ENCODE peak calls at places on chromosomes 12 and 14, in seven cellular contexts. One of them, this sample, is unnamed.

GRCh38 chr12:14384783-14385638 is 19.5 kb downstream of the ATF7IP start:
- DNase-seq in mammary epithelial cell: peak
- DNase-seq in pancreas: peak
- DNase-seq in HL-60: peak
- DNase-seq in right atrium auricular region: no peak
- DNase-seq in MM.1S: peak
- DNase-seq in right cardiac atrium: no peak
- DNase-seq in this sample: no peak

GRCh38 chr12:124916370-124917134 is 2.1 kb upstream of the UBC start:
- DNase-seq in mammary epithelial cell: peak
- DNase-seq in pancreas: peak
- DNase-seq in HL-60: no peak
- DNase-seq in right atrium auricular region: peak
- DNase-seq in MM.1S: peak
- DNase-seq in right cardiac atrium: peak
- DNase-seq in this sample: no peak

GRCh38 chr12:77031745-77032144 is 33.6 kb downstream of the E2F7 start:
- DNase-seq in mammary epithelial cell: peak
- DNase-seq in pancreas: no peak
- DNase-seq in HL-60: no peak
- DNase-seq in right atrium auricular region: no peak
- DNase-seq in MM.1S: no peak
- DNase-seq in right cardiac atrium: no peak
- DNase-seq in this sample: no peak

GRCh38 chr14:81565441-81566290 is 32.0 kb upstream of the SEL1L start:
- DNase-seq in mammary epithelial cell: no peak
- DNase-seq in pancreas: peak
- DNase-seq in HL-60: peak
- DNase-seq in right atrium auricular region: no peak
- DNase-seq in MM.1S: peak
- DNase-seq in right cardiac atrium: no peak
- DNase-seq in this sample: no peak

GRCh38 chr12:132238487-132239248 is 90.7 kb downstream of the GALNT9 start:
- DNase-seq in mammary epithelial cell: no peak
- DNase-seq in pancreas: no peak
- DNase-seq in HL-60: no peak
- DNase-seq in right atrium auricular region: no peak
- DNase-seq in MM.1S: no peak
- DNase-seq in right cardiac atrium: no peak
- DNase-seq in this sample: no peak

GRCh38 chr14:96508900-96509299 is 6.7 kb downstream of the PAPOLA start:
- DNase-seq in mammary epithelial cell: no peak
- DNase-seq in pancreas: no peak
- DNase-seq in HL-60: no peak
- DNase-seq in right atrium auricular region: no peak
- DNase-seq in MM.1S: no peak
- DNase-seq in right cardiac atrium: no peak
- DNase-seq in this sample: no peak

GRCh38 chr14:100662850-100663527 is 63.7 kb upstream of the DLK1 start:
- DNase-seq in mammary epithelial cell: peak
- DNase-seq in pancreas: peak
- DNase-seq in HL-60: peak
- DNase-seq in right atrium auricular region: peak
- DNase-seq in MM.1S: peak
- DNase-seq in right cardiac atrium: peak
- DNase-seq in this sample: no peak

GRCh38 chr14:63155511-63156189 is 48.6 kb upstream of the RHOJ start:
- DNase-seq in mammary epithelial cell: peak
- DNase-seq in pancreas: no peak
- DNase-seq in HL-60: no peak
- DNase-seq in right atrium auricular region: no peak
- DNase-seq in MM.1S: no peak
- DNase-seq in right cardiac atrium: no peak
- DNase-seq in this sample: no peak

GRCh38 chr14:99542566-99542965 is 61.4 kb downstream of the CCNK start:
- DNase-seq in mammary epithelial cell: no peak
- DNase-seq in pancreas: no peak
- DNase-seq in HL-60: no peak
- DNase-seq in right atrium auricular region: no peak
- DNase-seq in MM.1S: no peak
- DNase-seq in right cardiac atrium: no peak
- DNase-seq in this sample: no peak

GRCh38 chr12:95169368-95169767 is 47.9 kb downstream of the FGD6 start:
- DNase-seq in mammary epithelial cell: peak
- DNase-seq in pancreas: peak
- DNase-seq in HL-60: no peak
- DNase-seq in right atrium auricular region: no peak
- DNase-seq in MM.1S: no peak
- DNase-seq in right cardiac atrium: no peak
- DNase-seq in this sample: no peak

GRCh38 chr12:3263939-3264699 is 186.9 kb downstream of the TSPAN9 start:
- DNase-seq in mammary epithelial cell: no peak
- DNase-seq in pancreas: no peak
- DNase-seq in HL-60: no peak
- DNase-seq in right atrium auricular region: no peak
- DNase-seq in MM.1S: no peak
- DNase-seq in right cardiac atrium: peak
- DNase-seq in this sample: no peak

GRCh38 chr14:99715266-99716000 is 31.3 kb downstream of the CYP46A1 start:
- DNase-seq in mammary epithelial cell: no peak
- DNase-seq in pancreas: no peak
- DNase-seq in HL-60: no peak
- DNase-seq in right atrium auricular region: peak
- DNase-seq in MM.1S: no peak
- DNase-seq in right cardiac atrium: no peak
- DNase-seq in this sample: no peak

GRCh38 chr12:39272934-39273770 is 169.8 kb downstream of the KIF21A start:
- DNase-seq in mammary epithelial cell: peak
- DNase-seq in pancreas: peak
- DNase-seq in HL-60: peak
- DNase-seq in right atrium auricular region: no peak
- DNase-seq in MM.1S: peak
- DNase-seq in right cardiac atrium: no peak
- DNase-seq in this sample: no peak

GRCh38 chr14:65496178-65496993 is 83.9 kb downstream of the FUT8 start:
- DNase-seq in mammary epithelial cell: peak
- DNase-seq in pancreas: no peak
- DNase-seq in HL-60: no peak
- DNase-seq in right atrium auricular region: no peak
- DNase-seq in MM.1S: no peak
- DNase-seq in right cardiac atrium: no peak
- DNase-seq in this sample: no peak

GRCh38 chr12:127041985-127042625 is 1224.9 kb upstream of the TMEM132C start:
- DNase-seq in mammary epithelial cell: peak
- DNase-seq in pancreas: no peak
- DNase-seq in HL-60: no peak
- DNase-seq in right atrium auricular region: no peak
- DNase-seq in MM.1S: peak
- DNase-seq in right cardiac atrium: no peak
- DNase-seq in this sample: no peak

GRCh38 chr12:88258396-88258795 is 116.3 kb downstream of the TMTC3 start:
- DNase-seq in mammary epithelial cell: no peak
- DNase-seq in pancreas: no peak
- DNase-seq in HL-60: no peak
- DNase-seq in right atrium auricular region: no peak
- DNase-seq in MM.1S: no peak
- DNase-seq in right cardiac atrium: no peak
- DNase-seq in this sample: no peak

GRCh38 chr12:79634957-79635471 is 55.8 kb downstream of the PAWR start:
- DNase-seq in mammary epithelial cell: peak
- DNase-seq in pancreas: no peak
- DNase-seq in HL-60: no peak
- DNase-seq in right atrium auricular region: no peak
- DNase-seq in MM.1S: no peak
- DNase-seq in right cardiac atrium: no peak
- DNase-seq in this sample: no peak

GRCh38 chr12:60231301-60231700 is 635.5 kb downstream of the SLC16A7 start:
- DNase-seq in mammary epithelial cell: no peak
- DNase-seq in pancreas: no peak
- DNase-seq in HL-60: no peak
- DNase-seq in right atrium auricular region: no peak
- DNase-seq in MM.1S: no peak
- DNase-seq in right cardiac atrium: no peak
- DNase-seq in this sample: no peak

GRCh38 chr14:97107070-97107469 is 309.9 kb downstream of the VRK1 start:
- DNase-seq in mammary epithelial cell: no peak
- DNase-seq in pancreas: no peak
- DNase-seq in HL-60: no peak
- DNase-seq in right atrium auricular region: no peak
- DNase-seq in MM.1S: no peak
- DNase-seq in right cardiac atrium: no peak
- DNase-seq in this sample: no peak

GRCh38 chr12:120468846-120469449 is 600 bp downstream of the SRSF9 start:
- DNase-seq in mammary epithelial cell: no peak
- DNase-seq in pancreas: no peak
- DNase-seq in HL-60: no peak
- DNase-seq in right atrium auricular region: no peak
- DNase-seq in MM.1S: no peak
- DNase-seq in right cardiac atrium: peak
- DNase-seq in this sample: peak

GRCh38 chr12:55443776-55444175 is at the start of gene OR6C2:
- DNase-seq in mammary epithelial cell: no peak
- DNase-seq in pancreas: no peak
- DNase-seq in HL-60: no peak
- DNase-seq in right atrium auricular region: no peak
- DNase-seq in MM.1S: no peak
- DNase-seq in right cardiac atrium: no peak
- DNase-seq in this sample: no peak

DNA sequence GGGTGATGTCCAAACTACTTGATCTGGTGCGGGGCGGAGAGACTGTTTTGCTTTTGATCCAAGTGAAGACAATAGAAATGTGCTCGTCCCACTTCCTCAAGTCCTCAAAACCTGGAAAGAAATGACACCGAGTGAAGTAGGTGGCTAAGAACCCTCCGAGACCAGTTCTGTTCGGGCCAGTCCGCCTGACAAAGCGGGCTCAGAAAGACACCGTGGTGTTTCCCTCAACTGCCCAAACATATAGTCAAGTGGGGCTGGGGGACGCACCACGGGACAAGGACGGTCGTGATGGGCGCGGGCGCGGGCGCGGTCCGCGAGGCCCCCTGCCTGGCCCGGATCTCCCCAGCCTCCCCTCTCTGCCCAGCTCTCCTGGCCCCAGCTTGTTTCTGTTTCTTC is 1.6 kb downstream of the PHLDA1 start:
- DNase-seq in mammary epithelial cell: peak
- DNase-seq in pancreas: peak
- DNase-seq in HL-60: no peak
- DNase-seq in right atrium auricular region: no peak
- DNase-seq in MM.1S: peak
- DNase-seq in right cardiac atrium: peak
- DNase-seq in this sample: no peak
- H3K27ac ChIP-seq in mammary epithelial cell: peak
- H3K27ac ChIP-seq in pancreas: peak
- H3K27ac ChIP-seq in HL-60: no peak
- H3K27ac ChIP-seq in right atrium auricular region: peak
- H3K27ac ChIP-seq in MM.1S: peak
- H3K27ac ChIP-seq in right cardiac atrium: no peak
- H3K27ac ChIP-seq in this sample: peak

DNA sequence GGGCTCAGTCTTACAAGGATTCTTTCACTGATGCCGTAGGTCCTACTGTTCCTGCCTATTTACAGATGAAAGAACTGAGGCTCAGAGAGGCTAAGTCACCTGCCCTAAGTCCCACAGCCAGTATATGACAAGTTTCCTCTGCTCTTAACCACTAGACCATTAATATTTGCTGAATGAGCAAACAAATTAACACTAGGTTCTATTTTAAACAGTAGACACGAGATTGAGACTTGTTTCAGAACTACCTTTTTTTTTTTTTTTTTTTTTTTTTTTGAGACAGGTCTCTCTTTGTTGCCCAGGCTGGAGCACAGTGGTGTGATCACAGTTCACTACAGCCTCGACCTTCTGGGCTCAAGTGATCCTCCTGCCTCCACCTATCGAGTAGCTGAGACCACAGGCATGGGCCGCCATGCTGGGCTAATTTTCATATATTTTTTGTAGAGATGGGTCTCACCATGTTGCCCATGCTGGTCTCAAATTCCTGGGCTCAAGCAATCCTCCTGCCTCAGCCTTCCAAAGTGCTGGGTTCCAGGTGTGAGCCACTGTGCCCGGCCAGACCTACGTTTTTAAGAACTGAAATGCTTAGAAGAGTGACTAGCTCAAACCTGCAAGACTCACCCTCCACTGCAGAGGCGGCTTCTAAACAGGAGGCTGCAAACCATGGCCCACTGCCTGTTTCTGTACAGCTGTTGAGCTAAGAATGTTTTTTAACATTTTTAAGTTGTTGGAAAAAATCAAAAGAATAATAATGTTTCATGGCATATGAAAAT is 12.9 kb downstream of the SYNE3 start:
- DNase-seq in mammary epithelial cell: no peak
- DNase-seq in pancreas: no peak
- DNase-seq in HL-60: no peak
- DNase-seq in right atrium auricular region: no peak
- DNase-seq in MM.1S: peak
- DNase-seq in right cardiac atrium: no peak
- DNase-seq in this sample: no peak
- H3K27ac ChIP-seq in mammary epithelial cell: no peak
- H3K27ac ChIP-seq in pancreas: no peak
- H3K27ac ChIP-seq in HL-60: no peak
- H3K27ac ChIP-seq in right atrium auricular region: no peak
- H3K27ac ChIP-seq in MM.1S: peak
- H3K27ac ChIP-seq in right cardiac atrium: no peak
- H3K27ac ChIP-seq in this sample: no peak

GRCh38 chr14:93749081-93749430 is 39.2 kb downstream of the PRIMA1 start:
- DNase-seq in mammary epithelial cell: no peak
- DNase-seq in pancreas: no peak
- DNase-seq in HL-60: no peak
- DNase-seq in right atrium auricular region: no peak
- DNase-seq in MM.1S: no peak
- DNase-seq in right cardiac atrium: no peak
- DNase-seq in this sample: no peak
- H3K27ac ChIP-seq in mammary epithelial cell: no peak
- H3K27ac ChIP-seq in pancreas: no peak
- H3K27ac ChIP-seq in HL-60: no peak
- H3K27ac ChIP-seq in right atrium auricular region: peak
- H3K27ac ChIP-seq in MM.1S: no peak
- H3K27ac ChIP-seq in right cardiac atrium: peak
- H3K27ac ChIP-seq in this sample: peak

GRCh38 chr12:104718581-104718980 is 239.5 kb downstream of the SLC41A2 start:
- DNase-seq in mammary epithelial cell: no peak
- DNase-seq in pancreas: no peak
- DNase-seq in HL-60: no peak
- DNase-seq in right atrium auricular region: no peak
- DNase-seq in MM.1S: no peak
- DNase-seq in right cardiac atrium: no peak
- DNase-seq in this sample: no peak
- H3K27ac ChIP-seq in mammary epithelial cell: no peak
- H3K27ac ChIP-seq in pancreas: no peak
- H3K27ac ChIP-seq in HL-60: no peak
- H3K27ac ChIP-seq in right atrium auricular region: no peak
- H3K27ac ChIP-seq in MM.1S: no peak
- H3K27ac ChIP-seq in right cardiac atrium: no peak
- H3K27ac ChIP-seq in this sample: no peak

GRCh38 chr14:23056257-23056955 is 914 bp downstream of the CDH24 start:
- DNase-seq in mammary epithelial cell: peak
- DNase-seq in pancreas: peak
- DNase-seq in HL-60: peak
- DNase-seq in right atrium auricular region: peak
- DNase-seq in MM.1S: peak
- DNase-seq in right cardiac atrium: peak
- DNase-seq in this sample: no peak
- H3K27ac ChIP-seq in mammary epithelial cell: no peak
- H3K27ac ChIP-seq in pancreas: no peak
- H3K27ac ChIP-seq in HL-60: no peak
- H3K27ac ChIP-seq in right atrium auricular region: no peak
- H3K27ac ChIP-seq in MM.1S: no peak
- H3K27ac ChIP-seq in right cardiac atrium: no peak
- H3K27ac ChIP-seq in this sample: no peak

This sample was measured in substantia nigra.